ENCODE peak calls at places on chromosomes 1 and 21, in seven cellular contexts. C is CD8-positive, alpha-beta T cell; D is left lung; B is psoas muscle; R is HCT116; Q is body of pancreas; Y is gastrocnemius medialis. U is an unnamed sample.

GRCh38 chr1:5099558-5099957 is 445.1 kb downstream of the AJAP1 start:
- ATAC-seq in D (peak; percentile 58), Q (no peak), R (no peak), B (no peak), C (no peak), Y (no peak), U (no peak)

GRCh38 chr1:182368369-182368768 is 23.2 kb downstream of the GLUL start:
- ATAC-seq in D (no peak), B (no peak), R (no peak), C (no peak), Y (no peak), Q (no peak), U (no peak)

GRCh38 chr1:115052454-115053083 is 22.9 kb downstream of the TSHB start:
- ATAC-seq in D (peak; percentile 97), Y (no peak), R (peak; percentile 99), Q (peak; percentile 76), B (peak; percentile 81), C (peak; percentile 98), U (peak; percentile 48)

GRCh38 chr1:168861421-168862023 is 132.5 kb upstream of the DPT start:
- ATAC-seq in B (no peak), D (peak; percentile 40), C (no peak), R (no peak), Y (no peak), Q (peak; percentile 68), U (no peak)

GRCh38 chr1:203597386-203598040 is 29.1 kb upstream of the ATP2B4 start:
- ATAC-seq in R (no peak), Q (no peak), C (no peak), D (peak; percentile 22), B (no peak), Y (no peak), U (peak; percentile 54)

GRCh38 chr1:67749263-67749843 is 64.4 kb downstream of the GADD45A start:
- ATAC-seq in C (no peak), Y (no peak), Q (peak; percentile 23), R (peak; percentile 80), B (no peak), D (peak; percentile 53), U (peak; percentile 8)

GRCh38 chr1:244732846-244733450 is 80.0 kb downstream of the DESI2 start:
- ATAC-seq in Q (no peak), D (peak; percentile 80), R (no peak), C (no peak), Y (no peak), B (no peak), U (no peak)

GRCh38 chr21:45029298-45029967 is 44.9 kb upstream of the ADARB1 start:
- ATAC-seq in Q (peak; percentile 31), Y (peak; percentile 28), R (no peak), D (peak; percentile 21), C (no peak), B (peak; percentile 5), U (peak; percentile 54)

GRCh38 chr1:166489670-166490436 is 323.1 kb upstream of the FAM78B start:
- ATAC-seq in R (peak; percentile 80), Y (no peak), Q (peak; percentile 30), C (peak; percentile 86), B (peak; percentile 70), D (peak; percentile 83), U (peak; percentile 46)

GRCh38 chr1:223036479-223036845 is 106.6 kb downstream of the TLR5 start:
- ATAC-seq in D (no peak), B (no peak), Q (no peak), Y (no peak), C (no peak), R (no peak), U (no peak)

GRCh38 chr1:113109908-113110554 is 37.0 kb downstream of the LRIG2 start:
- ATAC-seq in B (peak; percentile 75), R (no peak), Q (peak; percentile 38), C (no peak), Y (no peak), D (peak; percentile 54), U (peak; percentile 79)

GRCh38 chr21:17491716-17492414 is 21.0 kb upstream of the CXADR start:
- ATAC-seq in C (no peak), R (peak; percentile 70), Y (no peak), B (no peak), D (peak; percentile 69), Q (no peak), U (no peak)

GRCh38 chr1:62912028-62912638 is 128.2 kb downstream of the ATG4C start:
- ATAC-seq in R (peak; percentile 74), C (no peak), Y (no peak), D (peak; percentile 48), B (no peak), Q (no peak), U (no peak)

DNA sequence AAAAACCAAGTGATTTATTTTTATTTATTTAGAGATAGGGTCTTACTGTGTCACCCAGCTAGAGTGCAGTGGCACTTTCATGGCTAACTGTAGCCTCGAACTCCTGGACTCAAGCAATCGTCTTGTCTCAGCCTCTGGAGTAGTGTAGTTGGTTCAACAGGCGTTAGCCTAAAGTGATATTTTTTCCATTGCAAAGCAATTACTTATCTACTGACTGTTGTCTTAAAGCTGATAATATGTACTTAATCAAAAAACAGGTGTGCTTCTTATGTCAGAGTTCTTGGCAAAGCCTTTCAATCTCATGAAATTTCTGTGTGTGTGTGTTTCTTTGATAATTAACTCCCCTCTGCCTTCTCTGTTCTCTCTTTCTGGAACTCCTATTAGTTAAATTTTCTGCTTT is 62.4 kb upstream of the DUSP10 start:
- ATAC-seq in D (no peak), C (no peak), B (no peak), Y (no peak), Q (peak; percentile 92), R (no peak), U (no peak)
- H3K4me1 ChIP-seq in D (no peaks in the 10 kb centered on the region), C (peaks cover 3% of the 10 kb centered on the region), B (no peaks in the 10 kb centered on the region), Y (no peaks in the 10 kb centered on the region), Q (peaks cover 19% of the 10 kb centered on the region), R (no peaks in the 10 kb centered on the region), U (no peaks in the 10 kb centered on the region)

DNA sequence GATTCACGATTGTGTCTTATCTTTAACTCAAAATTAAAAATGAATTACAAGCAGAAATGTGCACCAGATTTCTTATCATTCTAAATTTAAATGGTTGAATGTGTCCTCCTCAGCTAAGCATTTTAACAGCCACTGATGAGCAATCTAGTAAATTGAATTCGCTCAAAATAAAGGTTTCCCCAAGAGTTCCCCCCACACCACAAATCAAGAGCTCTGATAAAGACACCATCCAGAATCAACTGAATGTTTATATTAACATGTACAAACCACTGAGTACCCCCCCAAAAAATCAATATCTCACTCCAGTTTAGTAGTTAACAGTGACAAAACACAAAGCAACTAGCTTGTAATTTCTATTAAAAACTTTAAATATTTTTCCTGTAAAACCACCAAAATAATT is 1.9 kb downstream of the GPBP1L1 start:
- ATAC-seq in Q (no peak), Y (no peak), D (no peak), R (no peak), B (no peak), C (no peak), U (no peak)
- H3K4me1 ChIP-seq in Q (peaks cover 62% of the 10 kb centered on the region), Y (peaks cover 60% of the 10 kb centered on the region), D (peaks cover 48% of the 10 kb centered on the region), R (peaks cover 3% of the 10 kb centered on the region), B (peaks cover 49% of the 10 kb centered on the region), C (peaks cover 57% of the 10 kb centered on the region), U (peaks cover 12% of the 10 kb centered on the region)

GRCh38 chr1:153916297-153916696 is 6.5 kb downstream of the GATAD2B start:
- ATAC-seq in D (no peak), R (no peak), Y (no peak), C (no peak), B (no peak), Q (no peak), U (no peak)
- H3K4me1 ChIP-seq in D (peaks cover 12% of the 10 kb centered on the region), R (peaks cover 5% of the 10 kb centered on the region), Y (peaks cover 45% of the 10 kb centered on the region), C (peaks cover 39% of the 10 kb centered on the region), B (peaks cover 41% of the 10 kb centered on the region), Q (peaks cover 39% of the 10 kb centered on the region), U (peaks cover 18% of the 10 kb centered on the region)

GRCh38 chr21:41767606-41768370 is 936 bp upstream of the RIPK4 start:
- ATAC-seq in Q (no peak), R (no peak), D (no peak), B (no peak), C (peak; percentile 21), Y (no peak), U (no peak)

GRCh38 chr21:41766051-41766882 is 585 bp downstream of the RIPK4 start:
- ATAC-seq in Y (no peak), R (peak; percentile 20), C (no peak), Q (peak; percentile 1), B (no peak), D (peak; percentile 9), U (no peak)

GRCh38 chr21:41765393-41765950 is 1.4 kb downstream of the RIPK4 start:
- ATAC-seq in R (no peak), C (no peak), B (no peak), Y (no peak), D (no peak), Q (no peak), U (no peak)

GRCh38 chr21:41768371-41769042 is 1.7 kb upstream of the RIPK4 start:
- ATAC-seq in Q (peak; percentile 64), Y (no peak), B (no peak), D (peak; percentile 9), R (peak; percentile 51), C (peak; percentile 37), U (peak; percentile 6)

DNA sequence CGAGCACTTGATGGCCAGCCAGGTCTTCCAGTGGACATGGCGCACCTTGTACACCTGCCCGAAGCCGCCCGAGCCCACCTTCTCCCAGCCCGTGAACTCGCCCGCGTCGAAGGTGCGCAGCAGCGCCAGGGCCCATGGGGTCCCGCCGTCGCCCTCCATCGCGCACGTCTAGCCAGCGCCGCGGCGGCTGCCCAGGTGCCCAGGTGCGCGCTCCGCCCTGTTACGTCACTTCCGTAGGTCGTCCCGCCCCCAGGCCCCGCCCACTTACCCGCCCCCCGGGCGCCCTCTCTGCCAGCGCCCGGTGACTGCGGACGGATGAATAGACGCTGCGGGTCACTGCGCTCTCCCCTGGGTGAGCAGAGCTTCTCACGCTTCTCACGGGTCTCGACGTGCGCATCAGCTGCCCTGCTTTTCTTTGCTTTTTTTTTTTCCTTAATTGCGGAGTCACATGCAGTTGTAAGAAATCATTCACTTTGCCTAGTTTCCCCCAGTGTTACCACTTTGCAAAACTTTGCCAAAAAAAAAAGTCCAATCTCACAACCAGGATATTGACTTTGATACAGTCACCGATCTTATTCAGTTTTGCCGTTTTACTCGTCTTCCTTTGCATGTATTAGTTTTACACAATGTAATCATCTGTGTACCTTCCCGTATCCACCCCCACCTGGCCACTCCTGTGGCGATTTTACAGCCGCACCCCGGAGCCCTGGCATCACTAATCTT is at the start of gene RIPK4:
- ATAC-seq in B (no peak), D (peak; percentile 84), C (peak; percentile 71), Q (peak; percentile 84), Y (no peak), R (peak; percentile 88), U (no peak)
- H3K4me1 ChIP-seq in B (peaks cover 3% of the 10 kb centered on the region), D (peaks cover 19% of the 10 kb centered on the region), C (peaks cover 20% of the 10 kb centered on the region), Q (peaks cover 59% of the 10 kb centered on the region), Y (peaks cover 16% of the 10 kb centered on the region), R (peaks cover 33% of the 10 kb centered on the region), U (no peaks in the 10 kb centered on the region)

GRCh38 chr1:27476222-27476621 is 13.7 kb downstream of the WASF2 start:
- ATAC-seq in D (no peak), B (peak; percentile 20), R (no peak), Q (no peak), Y (no peak), C (no peak), U (no peak)

GRCh38 chr1:27478098-27478497 is 11.9 kb downstream of the WASF2 start:
- ATAC-seq in C (no peak), B (no peak), D (no peak), R (no peak), Q (no peak), Y (no peak), U (no peak)

GRCh38 chr1:27475707-27476106 is 14.3 kb downstream of the WASF2 start:
- ATAC-seq in B (no peak), R (no peak), D (no peak), C (no peak), Q (no peak), Y (no peak), U (no peak)

GRCh38 chr1:27471476-27471875 is 18.5 kb downstream of the WASF2 start:
- ATAC-seq in Y (no peak), D (no peak), B (no peak), R (no peak), Q (no peak), C (no peak), U (no peak)

GRCh38 chr1:27473755-27474154 is 16.2 kb downstream of the WASF2 start:
- ATAC-seq in C (peak; percentile 58), R (no peak), Q (no peak), Y (no peak), D (no peak), B (no peak), U (no peak)
- H3K4me1 ChIP-seq in C (peaks cover 50% of the 10 kb centered on the region), R (no peaks in the 10 kb centered on the region), Q (peaks cover 35% of the 10 kb centered on the region), Y (peaks cover 34% of the 10 kb centered on the region), D (peaks cover 16% of the 10 kb centered on the region), B (peaks cover 49% of the 10 kb centered on the region), U (peaks cover 8% of the 10 kb centered on the region)